ENCODE peak calls at places on chromosomes 3 and 15, in ten cellular contexts. U, X, Y, P, K, V, H, I, B and S are unnamed samples.
A peak's percentile ranks its signal among the peaks of the same experiment; 100 is the strongest.

GRCh38 chr3:77825045-77825827 is 785.3 kb downstream of the ROBO2 start:
- DNase-seq in U (no peak), X (peak; percentile 84), Y (no peak), P (peak; percentile 66), K (peak; percentile 99), V (peak; percentile 61), H (no peak), I (peak; percentile 37), B (peak; percentile 100), S (no peak)

GRCh38 chr3:35505181-35505580 is 134.1 kb upstream of the ARPP21 start:
- DNase-seq in U (no peak), X (no peak), Y (no peak), P (no peak), K (no peak), V (no peak), H (no peak), I (no peak), B (no peak), S (no peak)

GRCh38 chr3:46667061-46667621 is 26.3 kb downstream of the ALS2CL start:
- DNase-seq in U (no peak), X (no peak), Y (no peak), P (no peak), K (no peak), V (no peak), H (no peak), I (no peak), B (no peak), S (peak; percentile 24)

GRCh38 chr3:60890226-60890625 is 361.0 kb downstream of the FHIT start:
- DNase-seq in U (no peak), X (no peak), Y (no peak), P (no peak), K (no peak), V (no peak), H (no peak), I (no peak), B (peak; percentile 13), S (no peak)

GRCh38 chr3:188294823-188295487 is 141.0 kb downstream of the LPP start:
- DNase-seq in U (no peak), X (peak; percentile 94), Y (no peak), P (peak; percentile 90), K (peak; percentile 95), V (peak; percentile 93), H (no peak), I (peak; percentile 93), B (peak; percentile 89), S (no peak)

GRCh38 chr3:122908251-122908650 is 113.4 kb downstream of the SLC49A4 start:
- DNase-seq in U (no peak), X (no peak), Y (no peak), P (no peak), K (no peak), V (no peak), H (no peak), I (no peak), B (no peak), S (no peak)

GRCh38 chr15:78915341-78916087 is 29.3 kb downstream of the CTSH start:
- DNase-seq in U (no peak), X (no peak), Y (peak; percentile 47), P (peak; percentile 33), K (peak; percentile 26), V (peak; percentile 58), H (no peak), I (no peak), B (peak; percentile 19), S (no peak)

GRCh38 chr15:43954181-43954621 is 127.4 kb downstream of the WDR76 start:
- DNase-seq in U (no peak), X (no peak), Y (no peak), P (no peak), K (peak; percentile 45), V (no peak), H (no peak), I (no peak), B (peak; percentile 36), S (no peak)

GRCh38 chr3:133991637-133992036 is 38.1 kb downstream of the SLCO2A1 start:
- DNase-seq in U (no peak), X (peak; percentile 28), Y (no peak), P (no peak), K (peak; percentile 12), V (no peak), H (no peak), I (peak; percentile 34), B (no peak), S (no peak)

GRCh38 chr3:194204036-194204792 is 68.3 kb downstream of the HES1 start:
- DNase-seq in U (peak; percentile 47), X (no peak), Y (no peak), P (no peak), K (peak; percentile 6), V (no peak), H (no peak), I (no peak), B (peak; percentile 30), S (peak; percentile 62)

GRCh38 chr15:38129531-38130199 is 123.0 kb upstream of the SPRED1 start:
- DNase-seq in U (peak; percentile 25), X (peak; percentile 100), Y (peak; percentile 86), P (peak; percentile 100), K (peak; percentile 93), V (peak; percentile 96), H (peak; percentile 66), I (peak; percentile 100), B (peak; percentile 89), S (no peak)

GRCh38 chr3:143855183-143855582 is 6.9 kb upstream of the SLC9A9 start:
- DNase-seq in U (no peak), X (no peak), Y (no peak), P (no peak), K (no peak), V (no peak), H (no peak), I (no peak), B (no peak), S (no peak)

DNA sequence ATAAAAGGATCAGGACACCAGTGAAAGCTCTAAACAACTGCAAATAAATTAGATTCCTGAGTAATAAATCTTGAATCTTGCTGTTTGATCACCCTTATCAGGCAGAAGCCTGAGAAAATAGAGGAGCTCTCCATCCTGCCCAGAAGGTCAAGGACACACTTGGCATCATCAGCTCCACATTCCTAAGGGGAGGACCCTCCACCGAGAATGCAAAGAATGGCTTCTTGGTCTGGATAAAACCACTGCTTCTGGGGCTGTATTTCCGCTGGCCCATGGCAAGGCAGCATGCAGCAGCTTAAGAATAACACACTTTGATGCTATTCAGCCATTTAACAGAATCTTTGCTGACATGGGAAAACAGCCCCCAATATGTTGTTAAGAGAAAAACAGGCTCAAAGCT is 108.9 kb upstream of the TSC22D2 start:
- DNase-seq in U (no peak), X (no peak), Y (no peak), P (no peak), K (no peak), V (peak; percentile 15), H (no peak), I (peak; percentile 37), B (no peak), S (no peak)
- TF ChIP-seq CTCF in U (no peak), X (no peak), Y (no peak), P (no peak), K (no peak), V (no peak), H (no peak), I (no peak), B (no peak), S (no peak)

DNA sequence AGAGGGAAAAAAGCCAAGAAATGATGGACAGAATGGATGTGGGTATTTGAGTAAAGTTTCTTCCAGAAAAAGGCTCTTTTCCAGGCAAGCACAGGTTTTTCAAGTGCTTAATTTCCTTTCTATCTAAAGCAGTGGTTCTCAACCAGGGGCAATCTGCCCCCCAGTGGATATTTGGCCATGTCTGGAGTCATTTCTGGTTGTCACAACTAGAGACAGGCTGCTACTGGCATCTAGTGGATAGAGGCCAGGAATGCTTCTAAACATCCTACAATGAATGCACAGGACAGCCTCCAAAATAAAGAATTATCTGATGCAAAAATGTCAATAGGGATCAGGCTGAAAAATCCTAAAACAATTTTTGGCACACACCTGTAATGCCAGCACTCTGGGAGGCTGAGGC is 23.9 kb downstream of the SEC22C start:
- DNase-seq in U (no peak), X (no peak), Y (no peak), P (no peak), K (no peak), V (no peak), H (peak; percentile 34), I (no peak), B (no peak), S (no peak)
- TF ChIP-seq CTCF in U (no peak), X (no peak), Y (no peak), P (no peak), K (peak; percentile 21), V (no peak), H (peak; percentile 70), I (no peak), B (peak; percentile 19), S (peak; percentile 19)

GRCh38 chr3:74633021-74633420 is 18.6 kb upstream of the CNTN3 start:
- DNase-seq in U (no peak), X (no peak), Y (no peak), P (no peak), K (peak; percentile 50), V (no peak), H (no peak), I (no peak), B (no peak), S (no peak)

GRCh38 chr3:74631771-74632170 is 17.3 kb upstream of the CNTN3 start:
- DNase-seq in U (no peak), X (no peak), Y (no peak), P (no peak), K (no peak), V (no peak), H (no peak), I (no peak), B (no peak), S (no peak)

GRCh38 chr3:74631341-74631740 is 16.9 kb upstream of the CNTN3 start:
- DNase-seq in U (no peak), X (no peak), Y (no peak), P (peak; percentile 25), K (no peak), V (no peak), H (no peak), I (no peak), B (no peak), S (no peak)

GRCh38 chr3:74630602-74631001 is 16.1 kb upstream of the CNTN3 start:
- DNase-seq in U (no peak), X (peak; percentile 66), Y (peak; percentile 43), P (peak; percentile 71), K (peak; percentile 46), V (peak; percentile 25), H (no peak), I (peak; percentile 47), B (no peak), S (no peak)
- TF ChIP-seq CTCF in U (no peak), X (peak; percentile 41), Y (peak; percentile 36), P (peak; percentile 54), K (peak; percentile 57), V (peak; percentile 30), H (no peak), I (peak; percentile 35), B (peak; percentile 32), S (no peak)

DNA sequence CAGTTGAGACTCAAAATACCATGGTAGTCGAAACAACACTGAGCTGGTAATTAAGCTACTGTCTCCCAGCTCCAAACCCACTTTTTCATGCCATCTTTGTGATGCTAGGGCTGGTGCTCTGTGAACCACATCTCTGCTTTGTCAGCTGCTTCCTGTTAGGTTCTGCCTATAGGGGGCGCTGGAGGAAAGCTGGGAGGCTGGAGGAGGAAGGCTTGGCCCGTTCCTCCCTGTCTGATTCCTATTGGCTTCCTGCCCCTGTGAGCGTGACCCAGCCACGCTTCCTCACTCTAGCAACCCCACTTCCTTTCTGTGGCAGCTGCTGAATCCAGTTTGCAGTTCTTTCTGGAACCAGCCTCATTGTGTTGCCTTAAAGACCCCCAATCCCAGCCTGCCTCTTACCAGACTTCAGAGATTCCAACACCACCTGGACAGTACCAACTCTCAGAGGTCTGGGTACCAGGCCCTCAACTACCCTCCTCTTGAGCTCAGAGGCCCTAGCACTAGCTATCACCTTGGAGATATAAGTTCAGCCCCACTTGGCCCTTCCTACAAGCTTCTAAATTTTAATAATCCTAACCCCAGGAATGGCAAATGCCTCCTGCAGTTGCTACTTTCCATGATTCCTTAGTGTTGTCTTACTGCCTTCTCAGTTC is 120.9 kb downstream of the ERC2 start:
- DNase-seq in U (no peak), X (no peak), Y (peak; percentile 8), P (peak; percentile 5), K (no peak), V (peak; percentile 1), H (peak; percentile 32), I (peak; percentile 5), B (no peak), S (peak; percentile 12)
- TF ChIP-seq CTCF in U (no peak), X (no peak), Y (no peak), P (peak; percentile 18), K (peak; percentile 51), V (peak; percentile 27), H (peak; percentile 78), I (peak; percentile 41), B (peak; percentile 36), S (peak; percentile 42)